ENCODE peak calls at places on chromosomes 5 and 9, in six cellular contexts. Q is neuronal stem cell; N is hepatocyte; S is aorta; X is CD8-positive, alpha-beta memory T cell; J is PC-3. L is an unnamed sample. For H3K4me1 and H3K36me3, the result is how much of the 10 kb centered on the place peaks cover.

GRCh38 chr5:90548069-90548593 is 10.5 kb upstream of the ADGRV1 start:
- DNase-seq in Q (no peak), N (peak), S (no peak), X (no peak), J (peak), L (no peak)

GRCh38 chr9:109331353-109331752 is 10.5 kb upstream of the EPB41L4B start:
- DNase-seq in Q (no peak), N (no peak), S (peak), X (no peak), J (peak), L (no peak)

GRCh38 chr5:149267241-149267973 is 4.3 kb upstream of the AFAP1L1 start:
- DNase-seq in Q (no peak), N (no peak), S (no peak), X (no peak), J (peak), L (no peak)

GRCh38 chr5:61999371-61999770 is 306.6 kb upstream of the KIF2A start:
- DNase-seq in Q (no peak), N (no peak), S (no peak), X (no peak), J (peak), L (no peak)

GRCh38 chr9:110059461-110059860 is 148.5 kb downstream of the C9orf152 start:
- DNase-seq in Q (no peak), N (no peak), S (no peak), X (no peak), J (no peak), L (no peak)

GRCh38 chr5:82586176-82586575 is 308.0 kb upstream of the RPS23 start:
- DNase-seq in Q (no peak), N (peak), S (no peak), X (no peak), J (no peak), L (no peak)

GRCh38 chr5:68928617-68929302 is 165.1 kb upstream of the SLC30A5 start:
- DNase-seq in Q (no peak), N (no peak), S (no peak), X (no peak), J (peak), L (no peak)

GRCh38 chr9:76180541-76180940 is 213.7 kb downstream of the RFK start:
- DNase-seq in Q (no peak), N (peak), S (no peak), X (no peak), J (no peak), L (no peak)

GRCh38 chr5:115262066-115262404 is 642 bp downstream of the PGGT1B start:
- DNase-seq in Q (no peak), N (peak), S (no peak), X (no peak), J (peak), L (no peak)

GRCh38 chr5:41707853-41708603 is 162.2 kb downstream of the OXCT1 start:
- DNase-seq in Q (peak), N (no peak), S (no peak), X (no peak), J (peak), L (no peak)

GRCh38 chr5:54324651-54325271 is 14.4 kb upstream of the ARL15 start:
- DNase-seq in Q (no peak), N (no peak), S (no peak), X (no peak), J (no peak), L (no peak)

GRCh38 chr5:124261133-124261532 is 485.3 kb downstream of the ZNF608 start:
- DNase-seq in Q (no peak), N (no peak), S (no peak), X (no peak), J (no peak), L (no peak)

GRCh38 chr9:134307674-134308638 is 18.3 kb upstream of the RXRA start:
- DNase-seq in Q (no peak), N (no peak), S (peak), X (no peak), J (no peak), L (no peak)

GRCh38 chr5:43215073-43215631 is 23.1 kb downstream of the NIM1K start:
- DNase-seq in Q (no peak), N (no peak), S (no peak), X (no peak), J (no peak), L (no peak)

GRCh38 chr9:69637801-69638200 is 34.4 kb downstream of the APBA1 start:
- DNase-seq in Q (no peak), N (no peak), S (no peak), X (no peak), J (peak), L (no peak)

GRCh38 chr9:26789959-26790358 is 102.6 kb downstream of the CAAP1 start:
- DNase-seq in Q (no peak), N (no peak), S (no peak), X (no peak), J (peak), L (no peak)

GRCh38 chr9:77953590-77953989 is 78.0 kb downstream of the GNAQ start:
- DNase-seq in Q (no peak), N (no peak), S (no peak), X (no peak), J (no peak), L (no peak)

GRCh38 chr5:80644900-80645299 is 9.6 kb upstream of the MSH3 start:
- DNase-seq in Q (no peak), N (no peak), S (no peak), X (no peak), J (no peak), L (no peak)

GRCh38 chr9:77810047-77810446 is 161.9 kb upstream of the GNA14 start:
- DNase-seq in Q (no peak), N (no peak), S (no peak), X (no peak), J (no peak), L (no peak)

GRCh38 chr9:17082343-17082742 is 52.5 kb upstream of the CNTLN start:
- DNase-seq in Q (peak), N (peak), S (no peak), X (no peak), J (no peak), L (no peak)

GRCh38 chr9:124042168-124042775 is 30.7 kb downstream of the LHX2 start:
- DNase-seq in Q (no peak), N (no peak), S (peak), X (no peak), J (no peak), L (no peak)

GRCh38 chr5:135266975-135267374 is 132.1 kb downstream of the MACROH2A1 start:
- DNase-seq in Q (no peak), N (no peak), S (no peak), X (no peak), J (no peak), L (no peak)

GRCh38 chr9:134186471-134187109 is 22.2 kb upstream of the RNU6ATAC start:
- DNase-seq in Q (no peak), N (no peak), S (peak), X (no peak), J (no peak), L (no peak)

GRCh38 chr5:59685806-59686205 is 207.7 kb downstream of the PDE4D start:
- DNase-seq in Q (no peak), N (no peak), S (no peak), X (no peak), J (no peak), L (no peak)

GRCh38 chr5:2387224-2388004 is 364.1 kb downstream of the IRX2 start:
- DNase-seq in Q (no peak), N (no peak), S (no peak), X (no peak), J (no peak), L (no peak)

GRCh38 chr9:110835404-110835803 is 166.8 kb downstream of the MUSK start:
- DNase-seq in Q (no peak), N (no peak), S (no peak), X (no peak), J (peak), L (no peak)

DNA sequence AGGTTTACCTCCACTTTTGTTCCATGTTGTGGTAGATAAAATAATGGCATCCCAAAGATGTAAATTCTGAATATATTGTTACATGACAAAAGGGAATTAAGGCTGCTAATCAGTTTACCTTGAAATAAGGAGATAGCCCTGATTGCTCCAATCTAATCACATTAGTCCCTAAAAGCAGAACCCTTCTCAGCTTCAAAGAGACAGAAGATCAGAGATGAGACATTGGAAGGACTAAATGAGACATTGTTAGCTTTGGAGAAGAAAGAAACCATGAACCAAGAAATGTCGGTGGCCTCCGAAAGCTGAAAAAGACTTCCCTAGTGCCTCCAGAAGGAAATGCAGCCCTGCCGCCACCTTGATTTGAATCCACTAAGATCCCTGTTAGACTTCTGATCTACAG is 82.8 kb upstream of the PARP8 start:
- DNase-seq in Q (no peak), N (no peak), S (no peak), X (no peak), J (no peak), L (no peak)
- H3K4me1 ChIP-seq in Q (under half), N (under half), S (under half), X (under half), J (under half), L (under half)

DNA sequence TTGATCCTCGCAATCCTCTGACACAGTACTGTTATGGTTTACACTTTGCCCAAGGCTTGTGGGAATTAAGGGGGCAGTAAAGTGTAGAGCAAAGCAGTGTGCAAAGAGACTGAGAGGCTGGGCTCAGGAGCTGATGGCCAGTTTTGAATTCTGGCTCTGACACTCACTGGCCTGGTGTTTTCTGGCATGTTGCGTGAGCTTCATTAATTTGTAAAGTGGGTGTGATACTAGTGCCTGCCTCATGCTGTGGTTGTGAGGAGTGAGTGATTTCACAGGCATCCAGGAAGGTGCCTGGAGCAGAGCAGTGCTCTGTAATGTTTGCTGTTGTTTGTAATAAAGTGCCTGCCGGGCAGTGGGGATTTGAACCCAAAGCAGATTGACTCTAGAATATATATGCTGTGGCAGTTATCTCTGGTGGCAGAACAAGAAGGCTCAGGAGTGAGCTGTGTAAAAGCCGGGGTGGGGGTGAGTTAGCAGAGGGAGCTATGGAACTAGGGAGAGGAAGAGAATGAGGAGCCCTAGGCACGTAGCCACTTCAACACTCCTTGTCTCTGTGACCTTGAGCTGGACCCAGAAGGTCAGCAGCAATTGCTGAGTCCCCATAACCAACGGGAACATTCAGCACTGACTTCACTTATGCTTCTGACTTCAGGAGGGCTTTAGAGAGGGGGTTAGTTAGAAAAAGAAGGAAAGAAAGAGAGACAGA is 108.5 kb downstream of the DOCK2 start:
- DNase-seq in Q (no peak), N (no peak), S (no peak), X (no peak), J (peak), L (no peak)
- H3K36me3 ChIP-seq in Q (under half), N (under half), S (under half), X (under half), J (under half), L (half or more)

DNA sequence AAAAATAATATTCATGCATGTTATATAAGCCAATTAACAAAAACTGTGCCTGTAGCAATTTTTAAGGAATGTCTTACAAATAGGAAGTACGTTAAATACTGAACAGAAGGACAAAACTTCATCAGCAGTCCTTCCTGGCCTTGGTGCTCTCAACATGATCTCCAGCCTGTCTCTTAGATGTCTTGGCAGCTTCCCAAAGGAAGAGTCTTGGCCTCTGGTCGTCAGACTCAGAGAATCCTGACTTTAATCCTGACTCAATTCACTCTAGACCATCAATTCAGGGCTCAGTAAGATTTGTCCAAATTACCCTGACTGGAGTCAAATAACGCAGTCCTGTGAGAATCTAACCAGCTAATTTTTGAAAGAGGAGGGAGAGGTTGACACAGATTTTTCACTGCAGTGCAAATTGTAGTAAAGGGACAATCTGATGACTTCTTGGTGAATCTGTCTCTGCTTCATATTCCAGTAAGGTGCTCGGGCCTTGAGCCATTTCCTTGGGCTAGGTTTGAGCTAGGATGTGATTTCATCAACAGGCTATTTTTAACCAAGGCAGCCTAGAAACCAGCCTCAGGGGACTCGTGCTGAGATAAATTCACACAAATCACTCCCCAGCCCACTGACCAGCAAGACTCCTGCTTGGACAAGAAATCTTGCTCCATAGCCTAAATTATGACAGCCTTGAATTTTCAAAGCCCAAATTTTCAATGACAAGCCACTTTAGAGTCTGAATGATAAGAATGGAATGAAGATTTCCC is 257.5 kb downstream of the ENC1 start:
- DNase-seq in Q (no peak), N (peak), S (peak), X (no peak), J (peak), L (no peak)
- H3K27ac ChIP-seq in Q (no peak), N (peak), S (no peak), X (no peak), J (no peak), L (no peak)

GRCh38 chr9:96609732-96610131 is 9.9 kb downstream of the CDC14B start:
- DNase-seq in Q (no peak), N (no peak), S (no peak), X (no peak), J (no peak), L (no peak)

GRCh38 chr9:96604005-96604320 is 15.7 kb downstream of the CDC14B start:
- DNase-seq in Q (no peak), N (no peak), S (no peak), X (no peak), J (no peak), L (no peak)

GRCh38 chr9:96611302-96611701 is 8.3 kb downstream of the CDC14B start:
- DNase-seq in Q (no peak), N (no peak), S (no peak), X (no peak), J (no peak), L (no peak)

GRCh38 chr9:96605328-96605727 is 14.3 kb downstream of the CDC14B start:
- DNase-seq in Q (no peak), N (no peak), S (no peak), X (no peak), J (no peak), L (no peak)

DNA sequence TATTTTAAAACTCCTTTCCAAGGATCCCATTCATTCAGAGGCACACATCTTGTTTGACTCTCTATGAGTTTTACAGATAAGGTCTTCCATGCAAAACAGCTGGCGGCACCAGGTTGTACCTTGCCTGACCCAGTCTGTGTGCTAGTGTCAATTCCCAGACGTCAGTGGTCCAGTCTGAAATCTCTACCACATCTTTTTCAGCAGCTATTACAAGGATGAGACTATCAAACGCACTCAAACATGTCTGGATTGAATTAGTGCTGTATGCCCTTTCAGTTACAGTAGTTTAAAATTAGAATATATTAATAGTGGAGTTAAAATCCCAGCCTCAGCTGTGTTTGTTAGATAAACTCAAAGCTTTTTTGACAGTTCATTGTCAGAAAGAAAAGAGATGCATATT is 11.7 kb downstream of the CDC14B start:
- DNase-seq in Q (no peak), N (no peak), S (no peak), X (no peak), J (no peak), L (no peak)
- H3K4me1 ChIP-seq in Q (under half), N (under half), S (under half), X (under half), J (under half), L (under half)

GRCh38 chr5:14414615-14415515 is 166.7 kb upstream of the OTULINL start:
- DNase-seq in Q (no peak), N (no peak), S (no peak), X (peak), J (no peak), L (no peak)
- H3K36me3 ChIP-seq in Q (half or more), N (under half), S (under half), X (under half), J (half or more), L (under half)

GRCh38 chr5:56706504-56706903 is 108.8 kb upstream of the MAP3K1 start:
- DNase-seq in Q (no peak), N (no peak), S (no peak), X (no peak), J (no peak), L (no peak)

GRCh38 chr5:56712895-56713565 is 102.3 kb upstream of the MAP3K1 start:
- DNase-seq in Q (no peak), N (no peak), S (no peak), X (no peak), J (no peak), L (no peak)

GRCh38 chr5:56705217-56705616 is 110.1 kb upstream of the MAP3K1 start:
- DNase-seq in Q (no peak), N (no peak), S (no peak), X (no peak), J (no peak), L (no peak)

GRCh38 chr5:56715996-56716395 is 99.4 kb upstream of the MAP3K1 start:
- DNase-seq in Q (no peak), N (no peak), S (no peak), X (no peak), J (no peak), L (no peak)

DNA sequence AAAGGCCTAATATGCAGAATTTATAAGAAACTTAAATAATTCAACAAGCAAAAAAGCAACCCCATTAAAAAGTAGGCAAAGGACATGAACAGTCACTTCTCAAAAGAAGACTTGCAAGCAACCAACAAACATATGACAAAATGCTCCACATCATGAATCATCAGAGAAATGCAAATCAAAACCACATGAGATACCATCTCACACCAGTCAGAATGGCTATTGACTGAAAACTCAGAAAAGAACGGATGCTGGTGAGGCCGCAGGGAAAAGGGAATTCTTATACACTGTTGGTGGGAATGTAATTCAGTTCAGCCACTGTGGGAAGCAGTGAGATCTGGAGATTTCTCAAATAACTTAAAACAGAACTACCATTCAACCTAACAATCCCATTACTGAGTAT is 104.2 kb upstream of the MAP3K1 start:
- DNase-seq in Q (no peak), N (no peak), S (no peak), X (no peak), J (peak), L (no peak)
- H3K27ac ChIP-seq in Q (no peak), N (no peak), S (no peak), X (no peak), J (no peak), L (no peak)

DNA sequence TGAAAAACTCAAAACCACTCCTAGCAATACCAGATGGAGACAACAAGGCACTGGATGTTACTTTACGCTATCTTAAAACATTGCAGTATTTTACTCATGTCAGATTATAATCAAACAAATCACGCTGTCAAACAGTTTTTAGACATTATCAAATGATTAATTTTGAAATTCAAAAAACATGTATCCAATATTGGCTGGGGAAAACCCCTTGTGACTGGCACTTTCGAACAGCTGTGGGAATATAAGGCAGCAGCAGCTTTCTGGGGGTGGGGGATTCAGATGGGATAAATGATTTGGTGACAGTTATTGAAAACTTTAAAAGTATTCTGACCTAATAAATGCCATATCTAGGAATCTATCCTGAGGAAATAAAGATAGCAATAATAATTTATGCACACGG is 28.7 kb downstream of the ELL2 start:
- DNase-seq in Q (no peak), N (no peak), S (no peak), X (no peak), J (no peak), L (no peak)
- H3K4me1 ChIP-seq in Q (under half), N (under half), S (under half), X (under half), J (under half), L (under half)

DNA sequence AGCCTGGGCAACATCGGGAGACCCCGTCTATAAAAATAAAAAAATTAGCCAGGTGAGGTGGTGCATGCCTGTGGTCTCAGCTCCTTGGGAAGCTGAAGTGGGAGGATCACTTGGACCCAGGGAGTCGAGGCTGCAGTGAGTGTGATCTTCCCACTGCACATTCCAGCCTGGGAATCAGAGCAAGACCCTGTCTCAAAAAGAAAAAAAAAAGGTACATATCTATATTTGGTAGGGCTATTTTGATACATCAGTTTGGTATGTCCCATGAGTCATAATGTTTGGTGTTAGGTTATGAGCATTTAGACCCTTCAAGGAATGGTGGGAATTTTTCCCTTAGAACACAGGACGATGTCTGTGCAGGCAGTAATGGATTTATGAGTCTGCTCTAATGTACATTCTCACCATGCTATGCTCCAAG is 55.3 kb upstream of the POU4F3 start:
- DNase-seq in Q (no peak), N (peak), S (no peak), X (no peak), J (peak), L (no peak)
- H3K36me3 ChIP-seq in Q (half or more), N (under half), S (under half), X (under half), J (under half), L (half or more)

GRCh38 chr9:113653746-113654604 is 190.4 kb downstream of the RGS3 start:
- DNase-seq in Q (no peak), N (no peak), S (peak), X (no peak), J (no peak), L (no peak)
- H3K27ac ChIP-seq in Q (no peak), N (no peak), S (peak), X (no peak), J (no peak), L (no peak)

L was measured in effector memory CD4-positive, alpha-beta T cell.